ENCODE peak calls at places on chromosomes 16 and 17, in six cellular contexts. B, O, H, A, W and F are unnamed samples.

GRCh38 chr17:37301288-37301687 is 74.5 kb upstream of the C17orf78 start:
- DNase-seq in O (no peak), W (no peak), H (peak; percentile 45), A (no peak), B (peak; percentile 36), F (no peak)

GRCh38 chr16:88649924-88650748 is 717 bp downstream of the CYBA start:
- DNase-seq in H (no peak), W (peak; percentile 47), B (peak; percentile 24), O (peak; percentile 79), A (peak; percentile 35), F (no peak)

GRCh38 chr17:75584358-75585175 is 3.0 kb upstream of the MYO15B start:
- DNase-seq in B (no peak), H (no peak), W (no peak), A (no peak), O (no peak), F (no peak)

GRCh38 chr17:9148908-9149536 is 127.7 kb downstream of the NTN1 start:
- DNase-seq in H (no peak), B (no peak), W (no peak), O (no peak), A (no peak), F (no peak)

GRCh38 chr17:75194879-75195278 is 10.6 kb upstream of the NUP85 start:
- DNase-seq in B (peak; percentile 49), A (no peak), H (no peak), W (no peak), O (no peak), F (no peak)

GRCh38 chr17:48715496-48716399 is 6.6 kb downstream of the PRAC1 start:
- DNase-seq in W (no peak), O (no peak), B (no peak), H (no peak), A (no peak), F (no peak)

GRCh38 chr16:89729863-89730574 is 8.7 kb downstream of the ZNF276 start:
- DNase-seq in B (no peak), W (no peak), A (no peak), H (no peak), O (no peak), F (no peak)

GRCh38 chr16:55898592-55898991 is 23.4 kb upstream of the CES5A start:
- DNase-seq in W (no peak), B (no peak), H (no peak), O (no peak), A (no peak), F (no peak)

GRCh38 chr16:89422905-89423630 is 67.3 kb downstream of the ANKRD11 start:
- DNase-seq in O (no peak), A (no peak), B (peak; percentile 45), W (no peak), H (no peak), F (no peak)

GRCh38 chr17:74282587-74283370 is 8.7 kb downstream of the DNAI2 start:
- DNase-seq in H (no peak), W (no peak), O (no peak), B (no peak), A (no peak), F (no peak)

GRCh38 chr17:29615492-29616299 is 7.0 kb downstream of the CORO6 start:
- DNase-seq in O (peak; percentile 89), A (peak; percentile 94), B (peak; percentile 78), W (peak; percentile 89), H (peak; percentile 94), F (peak; percentile 88)

GRCh38 chr17:50514388-50514787 is 6.1 kb downstream of the MYCBPAP start:
- DNase-seq in A (no peak), B (no peak), H (no peak), W (no peak), O (no peak), F (no peak)

GRCh38 chr16:88002749-88003148 is 51.5 kb downstream of the BANP start:
- DNase-seq in O (no peak), A (no peak), B (no peak), W (no peak), H (no peak), F (no peak)

GRCh38 chr16:88857728-88858339 is 907 bp downstream of the TRAPPC2L start:
- DNase-seq in W (peak; percentile 79), B (peak; percentile 72), H (peak; percentile 80), A (peak; percentile 64), O (peak; percentile 85), F (peak; percentile 89)

GRCh38 chr16:30786936-30787612 is at the start of gene ZNF629:
- DNase-seq in O (peak; percentile 75), H (peak; percentile 78), B (peak; percentile 72), A (peak; percentile 71), W (peak; percentile 77), F (peak; percentile 78)

GRCh38 chr16:81401035-81401950 is 43.3 kb upstream of the CMIP start:
- DNase-seq in O (no peak), B (peak; percentile 15), H (no peak), A (no peak), W (peak; percentile 10), F (peak; percentile 70)

GRCh38 chr17:38538906-38539305 is 66.8 kb downstream of the SRCIN1 start:
- DNase-seq in B (no peak), O (no peak), W (peak; percentile 58), A (no peak), H (no peak), F (no peak)

GRCh38 chr17:7740481-7741001 is 23.0 kb downstream of the DNAH2 start:
- DNase-seq in W (peak; percentile 3), O (no peak), B (no peak), A (no peak), H (no peak), F (no peak)

GRCh38 chr16:66227766-66228530 is 138.5 kb upstream of the CDH5 start:
- DNase-seq in H (no peak), O (no peak), W (no peak), A (no peak), B (no peak), F (no peak)

GRCh38 chr17:29041091-29041490 is 1.9 kb upstream of the PIPOX start:
- DNase-seq in O (no peak), A (no peak), B (no peak), H (no peak), W (no peak), F (no peak)

GRCh38 chr17:19248923-19249574 is 11.9 kb downstream of the EPN2 start:
- DNase-seq in O (no peak), B (peak; percentile 83), A (no peak), W (peak; percentile 40), H (peak; percentile 56), F (peak; percentile 7)

GRCh38 chr16:69286941-69287713 is 24.0 kb upstream of the VPS4A start:
- DNase-seq in A (no peak), O (peak; percentile 76), W (peak; percentile 63), B (peak; percentile 75), H (no peak), F (peak; percentile 56)

GRCh38 chr17:78318843-78319242 is 41.0 kb downstream of the SOCS3 start:
- DNase-seq in W (no peak), H (no peak), A (no peak), O (no peak), B (no peak), F (no peak)

DNA sequence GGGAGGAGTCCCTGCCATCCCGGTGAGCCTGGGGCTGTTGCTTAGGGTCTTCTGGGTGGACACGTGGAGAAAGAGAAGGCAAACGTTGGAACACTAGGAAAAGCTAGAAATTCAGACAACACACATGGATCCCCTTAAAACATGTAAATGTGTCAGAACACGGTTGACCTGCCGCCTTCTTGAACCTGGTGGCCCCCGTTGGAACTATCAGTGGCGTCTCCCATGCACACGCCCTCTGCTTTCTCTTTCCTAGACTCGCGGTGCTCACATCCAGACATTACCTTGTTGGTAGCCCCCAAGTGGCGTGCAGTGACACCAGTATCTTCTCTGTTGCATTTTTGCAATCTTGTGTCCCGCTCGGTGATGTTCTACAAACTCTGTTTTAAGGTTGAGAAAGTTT is 18.6 kb downstream of the CIBAR2 start:
- DNase-seq in H (no peak), O (no peak), W (no peak), B (no peak), A (no peak), F (no peak)
- TF ChIP-seq CTCF in H (no peak), O (no peak), W (no peak), B (no peak), A (no peak), F (no peak)

GRCh38 chr17:58096892-58097291 is 13.7 kb downstream of the DYNLL2 start:
- DNase-seq in O (no peak), H (no peak), W (no peak), B (peak; percentile 3), A (no peak), F (no peak)
- TF ChIP-seq CTCF in O (no peak), H (no peak), W (no peak), B (no peak), A (peak; percentile 58), F (no peak)

GRCh38 chr17:66531826-66532439 is 229.5 kb downstream of the PRKCA start:
- DNase-seq in A (no peak), B (no peak), H (peak; percentile 54), O (no peak), W (no peak), F (no peak)

GRCh38 chr17:66538776-66539175 is 236.4 kb downstream of the PRKCA start:
- DNase-seq in O (no peak), B (no peak), H (no peak), A (no peak), W (no peak), F (no peak)

GRCh38 chr17:66537518-66537917 is 235.1 kb downstream of the PRKCA start:
- DNase-seq in O (no peak), H (no peak), W (no peak), A (no peak), B (no peak), F (no peak)

GRCh38 chr17:66535611-66536010 is 233.2 kb downstream of the PRKCA start:
- DNase-seq in O (no peak), A (no peak), H (no peak), W (no peak), B (no peak), F (no peak)

GRCh38 chr17:66533572-66533971 is 231.2 kb downstream of the PRKCA start:
- DNase-seq in B (no peak), O (no peak), W (peak; percentile 13), H (no peak), A (peak; percentile 68), F (no peak)
- TF ChIP-seq CTCF in B (no peak), O (no peak), W (no peak), H (no peak), A (no peak), F (no peak)

DNA sequence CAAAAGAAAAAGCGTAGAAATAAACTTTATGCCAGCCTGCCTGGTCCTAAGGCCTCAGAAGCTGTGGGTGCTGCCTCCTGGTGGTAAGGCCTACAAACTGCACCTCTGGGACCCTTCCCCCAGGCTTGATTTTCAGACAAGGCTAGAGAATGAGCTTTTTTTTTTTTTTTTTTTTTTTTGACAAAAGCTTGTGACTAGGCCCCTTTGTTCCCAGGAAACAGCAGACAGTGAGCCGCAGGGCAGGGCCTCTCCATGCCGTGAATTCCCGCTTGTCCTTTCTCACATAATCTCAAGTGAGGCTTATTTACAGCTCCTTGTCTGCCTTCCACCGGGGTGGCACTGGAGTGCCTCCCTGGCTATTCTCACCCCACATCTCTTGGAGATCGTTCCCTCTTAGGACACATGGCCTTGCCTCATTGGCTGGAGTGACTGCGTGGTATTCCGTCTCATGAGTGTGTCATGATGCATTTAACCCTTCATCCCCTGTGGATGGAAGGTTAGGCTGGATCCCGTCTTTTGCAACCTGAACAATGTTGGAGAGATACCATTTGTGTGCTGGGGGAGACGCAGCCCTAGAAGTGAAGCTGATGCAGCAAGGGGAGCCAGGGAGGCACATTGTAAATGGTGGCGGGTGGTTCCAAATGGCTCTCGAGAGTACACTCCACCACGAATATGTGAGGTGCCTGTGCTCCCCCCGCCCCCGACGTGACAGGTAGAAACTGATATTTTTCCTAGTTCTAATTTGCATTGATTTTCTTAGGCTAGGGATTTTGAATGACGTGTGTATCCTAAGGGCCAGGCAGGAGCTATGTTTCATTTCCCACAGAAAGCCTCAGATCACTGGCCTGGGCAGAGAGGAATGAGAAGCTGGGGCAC is 49.6 kb downstream of the USP22 start:
- DNase-seq in H (peak; percentile 68), W (peak; percentile 79), B (peak; percentile 62), A (peak; percentile 92), O (no peak), F (peak; percentile 65)
- TF ChIP-seq CTCF in H (peak; percentile 86), W (peak; percentile 93), B (peak; percentile 99), A (peak; percentile 92), O (peak; percentile 93), F (peak; percentile 45)

GRCh38 chr16:6684076-6684673 is 648.5 kb upstream of the RBFOX1 start:
- DNase-seq in A (no peak), O (no peak), B (no peak), W (peak; percentile 6), H (peak; percentile 23), F (peak; percentile 45)
- TF ChIP-seq CTCF in A (peak; percentile 91), O (peak; percentile 40), B (no peak), W (peak; percentile 44), H (peak; percentile 50), F (peak; percentile 54)